ENCODE peak calls at places on chromosome 4, in six cellular contexts. G, P, T, X, L and N are unnamed samples. For H3K4me1, the result is how much of the 10 kb centered on the place peaks cover.

GRCh38 chr4:89254847-89255246 is 52.8 kb downstream of the GPRIN3 start:
- DNase-seq in G (no peak), L (no peak), P (no peak), T (no peak), X (peak), N (no peak)

GRCh38 chr4:105894570-105895323 is 524 bp upstream of the NPNT start:
- DNase-seq in X (peak), P (no peak), T (no peak), L (peak), G (no peak), N (peak)

GRCh38 chr4:17866790-17867189 is 56.0 kb downstream of the NCAPG start:
- DNase-seq in L (no peak), T (no peak), X (no peak), P (no peak), G (no peak), N (no peak)

GRCh38 chr4:137394000-137394399 is 138.3 kb downstream of the PCDH18 start:
- DNase-seq in L (no peak), G (no peak), P (no peak), X (no peak), T (no peak), N (no peak)

GRCh38 chr4:140344621-140345020 is 28.8 kb upstream of the SCOC start:
- DNase-seq in T (no peak), X (no peak), L (no peak), P (no peak), G (no peak), N (no peak)

GRCh38 chr4:57098945-57099344 is 11.2 kb downstream of the IGFBP7 start:
- DNase-seq in X (no peak), L (no peak), T (no peak), G (no peak), P (no peak), N (no peak)

GRCh38 chr4:166252487-166253402 is 379.7 kb downstream of the TLL1 start:
- DNase-seq in P (no peak), T (no peak), L (no peak), X (peak), G (no peak), N (no peak)

GRCh38 chr4:124144302-124144701 is 568.2 kb downstream of the ANKRD50 start:
- DNase-seq in X (no peak), L (no peak), G (peak), T (no peak), P (no peak), N (no peak)

GRCh38 chr4:146095867-146096266 is 79.7 kb upstream of the LSM6 start:
- DNase-seq in L (no peak), X (no peak), T (no peak), P (no peak), G (no peak), N (no peak)

GRCh38 chr4:117740736-117741135 is 293.6 kb upstream of the NDST3 start:
- DNase-seq in G (no peak), X (no peak), T (no peak), P (no peak), L (no peak), N (no peak)

GRCh38 chr4:116357758-116358157 is 727.6 kb downstream of the TRAM1L1 start:
- DNase-seq in X (peak), P (no peak), L (no peak), T (peak), G (no peak), N (peak)

GRCh38 chr4:155241225-155241624 is 32.8 kb downstream of the NPY2R start:
- DNase-seq in G (no peak), X (no peak), L (no peak), T (no peak), P (no peak), N (no peak)
- H3K4me1 ChIP-seq in G (under half), X (under half), L (under half), T (under half), P (under half), N (under half)

DNA sequence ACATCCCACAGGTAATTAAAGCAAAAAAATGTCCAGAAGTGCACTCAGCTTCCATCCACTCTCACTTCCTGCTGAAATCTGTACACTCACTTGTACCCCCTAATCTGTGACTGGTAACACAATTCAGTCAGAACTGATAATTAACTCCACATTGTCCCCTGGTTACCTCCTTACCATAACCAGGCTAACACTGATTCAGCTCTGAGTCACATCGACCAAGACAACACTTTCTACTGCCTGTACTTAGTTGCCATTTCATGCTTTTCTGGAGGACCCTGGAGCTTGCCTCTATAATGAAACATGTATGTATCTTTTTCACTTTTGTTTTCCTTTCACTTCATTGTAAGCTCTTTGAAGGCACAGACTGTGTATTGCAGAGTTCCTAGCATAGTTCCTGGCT is 130.9 kb upstream of the GABRG1 start:
- DNase-seq in L (no peak), P (no peak), G (no peak), X (peak), T (no peak), N (no peak)
- H3K27ac ChIP-seq in L (no peak), P (no peak), G (no peak), X (no peak), T (no peak), N (no peak)

GRCh38 chr4:41644288-41644914 is 104.1 kb downstream of the PHOX2B start:
- DNase-seq in G (no peak), P (peak), L (peak), X (no peak), T (no peak), N (no peak)

GRCh38 chr4:41647368-41647767 is 101.2 kb downstream of the PHOX2B start:
- DNase-seq in P (no peak), X (no peak), T (no peak), L (no peak), G (no peak), N (no peak)

GRCh38 chr4:41644915-41645295 is 103.6 kb downstream of the PHOX2B start:
- DNase-seq in G (no peak), T (no peak), P (no peak), L (no peak), X (no peak), N (no peak)

GRCh38 chr4:41646862-41647261 is 101.7 kb downstream of the PHOX2B start:
- DNase-seq in G (no peak), P (no peak), L (no peak), X (no peak), T (no peak), N (no peak)

DNA sequence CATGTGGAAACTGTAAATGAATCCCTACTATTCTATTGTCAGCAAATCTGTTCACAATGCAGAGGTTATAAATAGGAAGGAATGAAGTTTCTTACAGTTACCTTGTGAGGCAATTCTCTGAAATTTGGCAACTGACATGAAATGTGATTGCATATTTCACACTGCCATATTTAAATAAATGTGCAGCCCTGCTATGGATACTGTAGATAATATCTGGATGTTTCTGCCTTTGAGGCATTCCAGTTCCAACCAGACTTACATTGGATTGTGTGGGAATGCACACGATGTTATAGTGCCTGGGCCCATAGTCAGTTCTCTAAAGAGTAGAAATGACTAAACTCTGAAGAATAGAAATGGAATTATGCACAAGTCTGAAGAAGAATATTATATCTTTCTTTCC is 102.8 kb downstream of the PHOX2B start:
- DNase-seq in L (no peak), P (no peak), T (no peak), X (no peak), G (no peak), N (no peak)
- TF ChIP-seq CTCF in L (no peak), P (no peak), T (no peak), X (no peak), G (no peak), N (no peak)

DNA sequence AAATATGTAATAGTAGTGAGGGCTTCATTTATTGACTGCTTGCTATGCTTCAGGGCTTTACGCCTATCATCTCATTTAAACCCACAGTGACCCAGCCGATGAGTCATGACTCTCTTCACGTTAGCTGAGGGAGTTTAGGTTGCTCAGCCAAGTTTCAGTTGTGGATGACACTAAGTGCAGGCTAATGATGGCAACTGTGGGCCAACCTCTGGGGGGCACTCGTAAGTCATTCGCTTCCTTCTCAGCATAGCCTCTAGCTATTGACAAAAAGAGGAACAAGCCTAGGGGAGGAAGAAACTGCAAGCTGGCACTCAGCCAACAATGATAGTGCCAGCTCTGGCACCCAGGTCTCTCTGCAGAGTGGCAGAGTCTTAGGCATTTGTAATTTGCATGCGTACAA is 325.0 kb downstream of the ARHGAP10 start:
- DNase-seq in X (peak), P (no peak), T (no peak), L (peak), G (no peak), N (peak)
- H3K4me1 ChIP-seq in X (under half), P (under half), T (under half), L (under half), G (under half), N (under half)

DNA sequence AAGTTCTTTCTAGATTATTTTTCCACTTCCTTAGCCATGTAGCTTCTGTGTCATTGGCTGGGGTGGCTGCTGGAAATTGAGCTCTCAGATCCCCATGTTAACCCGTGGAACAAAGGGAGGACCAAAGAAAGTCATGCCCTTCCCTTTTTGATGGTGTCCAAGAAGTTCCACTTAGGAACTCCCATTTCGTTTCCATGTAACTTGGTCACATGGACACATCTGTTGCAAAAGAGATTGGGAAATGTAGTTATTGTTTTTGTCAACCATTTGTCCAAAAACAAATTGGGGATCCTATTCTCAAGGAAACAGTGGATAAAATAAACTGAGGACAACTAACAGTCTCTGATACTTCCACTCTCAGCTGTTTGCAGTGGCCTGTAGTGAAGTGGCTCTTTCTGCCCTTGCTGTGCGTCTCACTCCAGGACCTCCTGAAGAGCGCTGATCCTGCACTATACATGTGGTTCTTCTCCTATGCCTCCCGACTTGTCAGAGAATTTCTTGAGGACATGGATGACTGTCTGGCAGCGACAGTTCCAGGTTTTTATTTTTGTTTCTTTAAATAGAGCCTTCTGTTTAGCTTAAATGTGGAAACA is 125.3 kb upstream of the LNX1 start:
- DNase-seq in X (no peak), P (no peak), G (no peak), L (no peak), T (no peak), N (no peak)
- H3K27ac ChIP-seq in X (no peak), P (no peak), G (peak), L (no peak), T (no peak), N (no peak)

GRCh38 chr4:164012396-164013027 is 518.0 kb downstream of the TMA16 start:
- DNase-seq in T (no peak), X (peak), L (no peak), G (no peak), P (no peak), N (peak)
- TF ChIP-seq CTCF in T (peak), X (peak), L (no peak), G (no peak), P (no peak), N (peak)

GRCh38 chr4:87101543-87102199 is 118.7 kb downstream of the KLHL8 start:
- DNase-seq in X (no peak), P (no peak), T (no peak), G (no peak), L (no peak), N (peak)
- H3K4me1 ChIP-seq in X (under half), P (under half), T (under half), G (under half), L (under half), N (under half)